ENCODE peak calls at places on chromosomes 11 and 22, in seven cellular contexts. K is stomach; M is mammary epithelial cell; G is CD8-positive, alpha-beta T cell; Q is tibial artery; H is left ventricle myocardium inferior; P is ovary. S is an unnamed sample.

GRCh38 chr11:42161886-42162285 is 702.4 kb upstream of the LRRC4C start:
- DNase-seq in H (no peak), K (no peak), P (no peak), G (no peak), M (peak; percentile 25), Q (no peak), S (peak; percentile 39)

GRCh38 chr11:102274628-102275027 is 42.7 kb upstream of the BIRC3 start:
- DNase-seq in M (no peak), Q (no peak), H (no peak), P (no peak), G (no peak), K (no peak), S (no peak)

GRCh38 chr11:128519353-128519752 is 68.0 kb downstream of the ETS1 start:
- DNase-seq in H (no peak), P (no peak), M (no peak), Q (no peak), K (no peak), G (no peak), S (no peak)

GRCh38 chr11:69333149-69333710 is 39.3 kb downstream of the MYEOV start:
- DNase-seq in G (no peak), Q (no peak), P (no peak), H (no peak), M (no peak), K (peak; percentile 3), S (no peak)

GRCh38 chr11:11841121-11841604 is 609 bp upstream of the USP47 start:
- DNase-seq in H (peak; percentile 41), G (peak; percentile 26), P (no peak), M (no peak), K (peak; percentile 33), Q (peak; percentile 29), S (no peak)

GRCh38 chr22:46761017-46761416 is 1.4 kb upstream of the TBC1D22A start:
- DNase-seq in H (no peak), M (no peak), Q (no peak), G (no peak), K (no peak), P (no peak), S (no peak)

GRCh38 chr11:105164226-105164625 is 24.7 kb upstream of the CARD18 start:
- DNase-seq in M (no peak), K (no peak), P (no peak), Q (no peak), G (no peak), H (no peak), S (no peak)

GRCh38 chr11:104222464-104222863 is 58.5 kb upstream of the PDGFD start:
- DNase-seq in H (no peak), G (no peak), P (no peak), Q (no peak), K (no peak), M (no peak), S (no peak)

GRCh38 chr22:44107341-44107740 is 73.4 kb upstream of the PARVG start:
- DNase-seq in G (no peak), H (no peak), M (no peak), P (no peak), K (no peak), Q (no peak), S (no peak)

GRCh38 chr11:24624432-24624831 is 127.6 kb downstream of the LUZP2 start:
- DNase-seq in H (no peak), Q (no peak), P (no peak), M (no peak), G (no peak), K (no peak), S (no peak)

GRCh38 chr11:71336996-71337772 is 84.8 kb upstream of the SHANK2 start:
- DNase-seq in G (no peak), M (no peak), P (no peak), K (no peak), Q (no peak), H (no peak), S (no peak)

GRCh38 chr11:9861860-9862725 is 198.2 kb downstream of the SWAP70 start:
- DNase-seq in K (peak; percentile 47), G (no peak), P (peak; percentile 22), Q (peak; percentile 41), M (peak; percentile 60), H (no peak), S (peak; percentile 55)

GRCh38 chr11:17927643-17928343 is 85.1 kb downstream of the SERGEF start:
- DNase-seq in H (no peak), K (no peak), Q (no peak), M (no peak), G (no peak), P (no peak), S (no peak)

GRCh38 chr11:115924744-115925567 is 420.7 kb upstream of the CADM1 start:
- DNase-seq in K (no peak), G (no peak), M (peak; percentile 89), H (no peak), P (no peak), Q (no peak), S (peak; percentile 7)

GRCh38 chr22:32854351-32854804 is 52.9 kb downstream of the TIMP3 start:
- DNase-seq in P (no peak), Q (no peak), G (no peak), K (no peak), H (no peak), M (no peak), S (no peak)

GRCh38 chr22:47929646-47930185 is 1167.3 kb downstream of the TBC1D22A start:
- DNase-seq in K (no peak), M (no peak), Q (no peak), G (no peak), P (no peak), H (no peak), S (no peak)

GRCh38 chr22:47561766-47562165 is 799.3 kb downstream of the TBC1D22A start:
- DNase-seq in Q (no peak), H (no peak), M (no peak), P (no peak), G (no peak), K (no peak), S (no peak)

GRCh38 chr11:14974021-14974698 is 2.0 kb upstream of the CALCA start:
- DNase-seq in Q (no peak), H (no peak), P (no peak), K (no peak), M (no peak), G (no peak), S (no peak)

DNA sequence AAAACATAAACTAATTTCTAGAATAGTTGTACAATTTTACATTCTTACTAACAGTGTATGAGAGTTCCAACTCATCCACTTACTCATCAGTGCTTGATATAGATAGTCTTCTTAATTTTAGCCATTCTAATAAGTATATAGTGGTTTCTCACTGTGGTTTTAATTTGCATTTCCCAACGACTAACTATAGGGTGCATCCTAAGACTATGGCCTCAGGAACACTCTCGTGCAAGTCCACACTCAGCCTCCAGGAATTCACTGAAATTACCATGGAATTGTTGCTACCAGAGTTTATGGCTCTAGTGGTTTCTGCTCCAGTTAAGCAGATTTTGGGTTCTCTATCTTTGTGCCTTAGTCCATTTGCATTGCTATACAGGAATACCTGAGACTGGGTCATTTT is 60.1 kb upstream of the GUCY1A2 start:
- DNase-seq in H (no peak), Q (no peak), K (no peak), P (no peak), G (no peak), M (no peak), S (peak; percentile 3)
- TF ChIP-seq CTCF in H (no peak), Q (no peak), K (no peak), P (no peak), G (no peak), M (no peak), S (peak; percentile 14)

DNA sequence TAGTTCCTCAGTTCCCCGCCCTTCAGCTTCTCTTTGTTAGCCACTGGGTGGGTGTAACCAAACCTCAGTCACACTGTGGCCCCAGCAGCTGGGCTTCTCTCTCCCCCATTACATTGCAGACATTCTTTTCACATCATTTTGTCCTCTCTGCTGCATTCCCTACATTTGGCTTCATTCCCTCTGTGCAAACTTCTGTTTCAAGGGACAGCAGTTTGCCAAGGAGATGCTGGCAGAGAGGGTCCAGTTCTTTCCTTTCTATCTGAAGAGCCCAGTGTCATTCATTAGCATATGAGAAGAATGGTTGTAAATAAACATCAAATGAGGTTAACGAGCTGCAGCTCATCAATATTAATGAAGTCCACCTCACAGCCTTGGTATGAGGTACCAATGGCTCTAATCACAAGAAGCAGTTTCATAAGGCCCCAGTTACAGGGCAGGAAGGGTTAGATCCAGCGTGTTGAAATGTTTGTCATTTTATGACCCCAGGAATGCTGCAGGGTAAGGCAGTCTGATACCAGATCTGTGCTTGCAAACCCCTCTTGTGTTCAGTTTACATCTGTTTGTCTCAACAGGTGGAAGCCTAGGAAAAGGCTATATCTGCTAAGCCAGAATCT is 72.2 kb downstream of the ARFGAP2 start:
- DNase-seq in K (no peak), M (no peak), G (no peak), Q (no peak), P (no peak), H (no peak), S (no peak)
- H3K4me1 ChIP-seq in K (peaks cover 67% of the 10 kb centered on the region), M (no peaks in the 10 kb centered on the region), G (no peaks in the 10 kb centered on the region), Q (no peaks in the 10 kb centered on the region), P (no peaks in the 10 kb centered on the region), H (peaks cover 3% of the 10 kb centered on the region), S (no peaks in the 10 kb centered on the region)

DNA sequence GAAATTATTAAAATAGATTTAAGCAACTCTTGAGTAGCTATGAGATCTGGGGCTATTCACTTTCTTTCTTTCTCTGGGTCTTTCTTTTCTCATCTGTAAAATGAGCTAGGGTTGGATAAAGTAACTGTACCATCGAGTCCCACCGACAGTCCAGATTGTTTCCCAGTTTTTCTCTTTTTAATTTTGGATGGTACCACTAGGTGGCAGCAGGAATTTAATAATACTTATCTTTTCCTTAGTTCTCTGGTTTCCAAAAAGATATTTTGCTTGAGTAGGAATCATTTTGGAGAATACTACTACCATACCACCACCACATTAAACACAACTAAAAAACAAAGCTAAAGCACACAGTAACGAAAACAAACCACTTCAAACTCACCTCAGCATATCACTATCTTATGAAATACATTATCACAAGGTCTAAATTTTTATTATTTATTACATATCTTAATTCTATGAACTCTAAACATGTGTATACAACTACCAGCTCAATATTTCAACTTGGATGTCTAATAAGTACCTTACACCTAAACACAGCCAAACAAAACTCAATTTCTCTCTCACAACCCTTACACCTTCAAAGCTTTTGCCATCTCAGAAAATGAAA is 584.0 kb downstream of the KCNA4 start:
- DNase-seq in P (no peak), Q (no peak), G (no peak), H (no peak), K (no peak), M (peak; percentile 5), S (no peak)
- TF ChIP-seq CTCF in P (no peak), Q (peak; percentile 29), G (no peak), H (peak; percentile 60), K (no peak), M (peak; percentile 45), S (peak; percentile 65)

GRCh38 chr11:75249704-75250103 is 9.1 kb downstream of the TPBGL start:
- DNase-seq in H (no peak), G (no peak), P (no peak), K (no peak), M (no peak), Q (peak; percentile 1), S (no peak)

GRCh38 chr11:75248924-75249256 is 8.3 kb downstream of the TPBGL start:
- DNase-seq in M (no peak), G (no peak), Q (no peak), P (no peak), K (no peak), H (no peak), S (no peak)

GRCh38 chr11:75259711-75260110 is 19.1 kb downstream of the TPBGL start:
- DNase-seq in K (no peak), Q (peak; percentile 9), G (no peak), M (no peak), P (no peak), H (no peak), S (no peak)

DNA sequence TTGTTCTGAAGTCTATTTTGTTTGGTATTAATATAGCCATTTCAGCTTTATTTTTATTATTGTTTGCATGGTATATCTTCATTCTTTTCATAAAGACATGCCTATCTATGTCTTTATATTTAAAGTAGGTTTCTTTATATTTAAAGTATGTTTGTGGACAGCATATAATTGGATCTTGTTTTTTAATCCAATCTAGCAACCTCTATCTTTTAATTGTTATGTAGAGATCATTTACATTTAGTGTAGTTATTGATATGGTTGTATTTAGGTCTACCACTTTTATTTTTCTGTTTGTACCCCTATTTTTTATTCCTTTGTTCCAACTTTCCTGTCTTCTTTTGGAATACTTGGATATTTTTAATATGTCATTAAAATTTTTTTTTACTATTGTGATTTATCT is 13.8 kb downstream of the TPBGL start:
- DNase-seq in H (no peak), K (no peak), Q (no peak), G (no peak), P (no peak), M (no peak), S (no peak)
- H3K4me1 ChIP-seq in H (no peaks in the 10 kb centered on the region), K (no peaks in the 10 kb centered on the region), Q (no peaks in the 10 kb centered on the region), G (peaks cover 6% of the 10 kb centered on the region), P (no peaks in the 10 kb centered on the region), M (no peaks in the 10 kb centered on the region), S (no peaks in the 10 kb centered on the region)

S was measured in foreskin keratinocyte.